ENCODE peak calls at places on chromosomes 1 and 21, in seven cellular contexts. E, K, A, V, X, G and Q are unnamed samples.

GRCh38 chr1:71196685-71197084 is 115.8 kb upstream of the ZRANB2 start:
- DNase-seq in E (no peak), K (no peak), A (no peak), V (no peak), X (no peak), G (no peak), Q (no peak)

GRCh38 chr1:180842890-180843289 is 69.8 kb upstream of the KIAA1614 start:
- DNase-seq in E (no peak), K (no peak), A (peak; percentile 58), V (no peak), X (peak; percentile 16), G (no peak), Q (no peak)

GRCh38 chr1:209577346-209577745 is 6.2 kb upstream of the CAMK1G start:
- DNase-seq in E (no peak), K (no peak), A (no peak), V (no peak), X (no peak), G (no peak), Q (no peak)

GRCh38 chr1:206555473-206555935 is 48.2 kb downstream of the RASSF5 start:
- DNase-seq in E (no peak), K (peak; percentile 31), A (peak; percentile 44), V (peak; percentile 35), X (peak; percentile 31), G (peak; percentile 76), Q (no peak)

GRCh38 chr1:209150114-209150513 is 433.4 kb upstream of the CAMK1G start:
- DNase-seq in E (no peak), K (no peak), A (peak; percentile 78), V (peak; percentile 9), X (no peak), G (no peak), Q (no peak)

GRCh38 chr1:113761937-113762336 is 2.7 kb upstream of the PHTF1 start:
- DNase-seq in E (no peak), K (no peak), A (no peak), V (no peak), X (no peak), G (no peak), Q (no peak)

GRCh38 chr1:187038789-187039188 is 210.0 kb downstream of the PLA2G4A start:
- DNase-seq in E (no peak), K (no peak), A (no peak), V (no peak), X (no peak), G (no peak), Q (peak; percentile 45)

GRCh38 chr1:160405331-160405877 is 5.0 kb downstream of the VANGL2 start:
- DNase-seq in E (no peak), K (no peak), A (no peak), V (no peak), X (no peak), G (no peak), Q (no peak)

GRCh38 chr1:169601096-169601881 is 15.0 kb upstream of the F5 start:
- DNase-seq in E (no peak), K (no peak), A (peak; percentile 20), V (peak; percentile 43), X (no peak), G (no peak), Q (no peak)

DNA sequence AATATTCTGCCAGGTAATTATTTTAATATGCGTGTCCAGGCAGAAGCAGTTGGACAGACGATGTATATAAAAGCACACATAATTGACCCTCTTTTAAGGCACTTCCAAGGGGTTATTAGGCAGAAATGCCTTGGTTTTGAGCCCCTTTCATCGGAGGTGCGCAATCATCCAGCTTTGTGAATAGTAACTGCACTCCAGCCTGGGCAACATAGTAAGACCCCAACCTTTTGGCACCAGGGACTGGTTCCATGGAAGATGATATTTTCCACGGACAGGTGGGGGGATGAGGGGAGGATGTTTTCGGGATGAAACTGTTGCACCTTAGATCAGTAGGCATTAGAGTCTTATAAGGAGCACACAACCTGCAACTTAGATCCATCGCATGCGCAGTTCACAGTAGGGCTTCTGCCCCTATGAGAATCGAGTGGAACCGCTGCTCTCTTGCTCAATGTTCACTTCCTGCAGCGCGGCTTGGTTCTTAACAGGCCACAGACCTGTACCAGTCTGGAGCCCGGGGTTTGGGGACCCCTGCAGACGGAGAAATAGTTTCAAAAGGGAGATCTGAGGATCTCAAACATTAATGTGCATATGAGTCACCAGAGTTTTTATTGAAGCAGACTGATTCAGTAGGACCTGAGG is 1.8 kb upstream of the MCOLN2 start:
- DNase-seq in E (no peak), K (peak; percentile 35), A (peak; percentile 37), V (peak; percentile 83), X (peak; percentile 10), G (no peak), Q (no peak)
- TF ChIP-seq CTCF in E (no peak), K (no peak), A (no peak), V (peak; percentile 47), X (no peak), G (no peak), Q (no peak)

GRCh38 chr1:223259462-223259861 is 104.5 kb downstream of the SUSD4 start:
- DNase-seq in E (no peak), K (no peak), A (no peak), V (no peak), X (no peak), G (no peak), Q (no peak)

GRCh38 chr1:223257856-223258255 is 106.1 kb downstream of the SUSD4 start:
- DNase-seq in E (no peak), K (no peak), A (no peak), V (no peak), X (no peak), G (no peak), Q (no peak)

GRCh38 chr1:223258751-223259177 is 105.2 kb downstream of the SUSD4 start:
- DNase-seq in E (no peak), K (no peak), A (no peak), V (no peak), X (no peak), G (no peak), Q (peak; percentile 66)

GRCh38 chr1:223253916-223254315 is 110.1 kb downstream of the SUSD4 start:
- DNase-seq in E (no peak), K (no peak), A (no peak), V (no peak), X (no peak), G (no peak), Q (no peak)

DNA sequence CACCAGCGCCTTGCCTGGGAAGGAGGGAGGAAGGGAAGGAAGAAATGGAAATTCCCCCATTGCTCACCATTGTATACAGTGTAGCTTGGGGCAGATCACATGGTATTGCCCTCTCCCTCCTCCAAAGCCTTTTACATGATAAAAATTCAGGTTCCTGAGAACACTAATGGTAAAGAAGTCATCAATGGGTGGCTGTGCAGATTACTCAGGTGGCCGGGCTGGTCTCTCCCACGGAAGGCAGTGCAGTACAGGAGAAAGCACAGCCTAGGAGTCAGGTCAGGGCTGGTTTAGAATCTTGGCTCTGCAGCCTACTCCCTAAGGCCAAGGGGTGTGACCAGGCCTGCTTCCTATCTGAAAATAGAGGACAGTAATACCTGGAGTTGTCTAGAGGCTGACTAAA is 107.9 kb downstream of the SUSD4 start:
- DNase-seq in E (no peak), K (no peak), A (no peak), V (no peak), X (no peak), G (no peak), Q (no peak)
- TF ChIP-seq CTCF in E (no peak), K (no peak), A (no peak), V (no peak), X (no peak), G (no peak), Q (no peak)

DNA sequence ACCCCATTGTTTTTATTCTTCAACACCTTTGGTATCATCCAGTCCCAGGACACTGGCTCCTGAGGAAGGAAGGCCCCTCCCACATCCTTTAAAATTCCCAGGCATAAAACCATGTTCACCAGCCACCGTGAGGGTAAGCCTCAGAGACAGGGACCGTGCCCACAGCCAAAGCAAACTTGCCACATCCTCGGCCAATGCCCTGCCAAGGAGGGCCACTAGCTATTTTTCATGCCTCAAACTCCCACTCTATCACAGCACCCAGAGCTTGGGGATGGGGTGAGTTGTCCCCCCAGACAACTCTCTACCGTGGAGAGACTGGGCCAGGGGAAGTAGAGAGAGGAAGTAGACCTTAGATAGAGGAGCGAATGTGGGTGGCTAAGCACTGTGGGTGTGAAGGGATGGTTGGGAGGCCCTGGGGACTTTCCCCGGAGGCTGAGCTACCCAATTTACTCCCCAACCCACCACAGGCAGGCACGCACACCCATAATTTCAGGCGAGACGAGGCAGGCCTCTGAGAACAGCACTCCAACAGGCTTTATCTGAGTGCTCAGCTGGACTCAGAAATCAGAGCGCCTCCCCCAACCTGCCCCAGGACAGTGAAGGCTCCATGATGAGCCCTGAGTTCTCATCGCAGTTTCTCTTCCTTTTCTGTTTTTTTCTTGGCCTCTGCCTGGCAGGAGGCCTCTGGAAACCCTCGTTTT is 15.9 kb upstream of the BTG2 start:
- DNase-seq in E (no peak), K (peak; percentile 77), A (no peak), V (peak; percentile 93), X (no peak), G (peak; percentile 54), Q (no peak)
- TF ChIP-seq CTCF in E (no peak), K (no peak), A (no peak), V (no peak), X (no peak), G (no peak), Q (no peak)

GRCh38 chr21:45549670-45550463 is 7.6 kb upstream of the SLC19A1 start:
- DNase-seq in E (no peak), K (no peak), A (no peak), V (no peak), X (no peak), G (peak; percentile 29), Q (no peak)
- TF ChIP-seq CTCF in E (no peak), K (no peak), A (peak; percentile 8), V (no peak), X (no peak), G (no peak), Q (no peak)

GRCh38 chr1:55717111-55717510 is 501.9 kb upstream of the USP24 start:
- DNase-seq in E (no peak), K (no peak), A (no peak), V (no peak), X (no peak), G (no peak), Q (no peak)

GRCh38 chr1:55716610-55717009 is 501.4 kb upstream of the USP24 start:
- DNase-seq in E (no peak), K (no peak), A (no peak), V (no peak), X (no peak), G (no peak), Q (no peak)

GRCh38 chr1:55720243-55720642 is 505.1 kb upstream of the USP24 start:
- DNase-seq in E (no peak), K (peak; percentile 60), A (peak; percentile 28), V (no peak), X (no peak), G (peak; percentile 57), Q (no peak)

GRCh38 chr1:55716151-55716550 is 501.0 kb upstream of the USP24 start:
- DNase-seq in E (no peak), K (no peak), A (no peak), V (no peak), X (no peak), G (no peak), Q (no peak)

GRCh38 chr1:55718758-55719671 is 503.9 kb upstream of the USP24 start:
- DNase-seq in E (no peak), K (peak; percentile 47), A (no peak), V (no peak), X (peak; percentile 25), G (peak; percentile 53), Q (no peak)
- TF ChIP-seq CTCF in E (no peak), K (no peak), A (no peak), V (no peak), X (no peak), G (no peak), Q (no peak)

DNA sequence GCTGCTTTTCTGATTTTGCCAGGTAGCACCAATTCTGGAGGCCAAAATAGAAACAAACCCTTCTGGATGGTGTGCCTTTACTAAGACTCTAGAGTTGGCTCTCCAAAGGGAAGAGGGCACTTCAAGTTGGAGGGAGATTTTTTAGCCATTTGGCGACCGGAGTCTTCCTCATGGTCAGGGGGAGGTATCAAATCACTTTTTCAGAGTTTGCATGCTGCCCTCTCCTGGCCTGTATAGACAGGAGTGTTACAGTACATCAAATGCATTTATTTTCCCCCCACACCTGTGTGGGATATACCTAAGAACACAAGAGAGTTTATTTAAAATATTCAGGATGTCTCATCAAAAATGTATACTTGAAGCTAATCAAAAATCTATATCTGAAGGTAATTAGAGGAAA is 3.2 kb downstream of the GREM2 start:
- DNase-seq in E (no peak), K (peak; percentile 18), A (peak; percentile 42), V (peak; percentile 4), X (no peak), G (no peak), Q (peak; percentile 41)
- TF ChIP-seq CTCF in E (peak; percentile 24), K (peak; percentile 40), A (peak; percentile 61), V (peak; percentile 63), X (no peak), G (no peak), Q (peak; percentile 55)